ENCODE peak calls at places on chromosomes 16 and 17, in four cellular contexts. L, X, O and I are unnamed samples.

GRCh38 chr16:47254771-47255170 is 111.0 kb upstream of the NETO2 start:
- DNase-seq in X (no peak), O (no peak), L (no peak), I (no peak)

GRCh38 chr16:15970202-15970601 is 20.8 kb downstream of the ABCC1 start:
- DNase-seq in O (peak), X (no peak), L (peak), I (no peak)

GRCh38 chr17:17433260-17433659 is 43.5 kb upstream of the MED9 start:
- DNase-seq in O (no peak), X (no peak), L (no peak), I (no peak)

GRCh38 chr16:65274576-65274975 is 152.7 kb upstream of the CDH11 start:
- DNase-seq in X (no peak), O (no peak), L (no peak), I (no peak)

GRCh38 chr16:68434654-68435210 is 13.6 kb downstream of the SMPD3 start:
- DNase-seq in L (no peak), O (no peak), X (no peak), I (no peak)

GRCh38 chr16:23148513-23149266 is 562 bp downstream of the USP31 start:
- DNase-seq in X (no peak), O (peak), L (no peak), I (no peak)

GRCh38 chr16:47204736-47205499 is 61.2 kb upstream of the NETO2 start:
- DNase-seq in O (no peak), X (no peak), L (no peak), I (no peak)

GRCh38 chr17:27466748-27467375 is 10.6 kb downstream of the KSR1 start:
- DNase-seq in O (peak), L (no peak), X (no peak), I (peak)

GRCh38 chr17:83096401-83097220 is 17.2 kb downstream of the METRNL start:
- DNase-seq in X (no peak), O (no peak), L (no peak), I (no peak)

GRCh38 chr16:23521037-23521743 is 10.9 kb upstream of the GGA2 start:
- DNase-seq in L (no peak), O (no peak), X (no peak), I (no peak)

GRCh38 chr17:48985436-48986245 is 11.5 kb upstream of the IGF2BP1 start:
- DNase-seq in O (no peak), L (no peak), X (no peak), I (no peak)

GRCh38 chr16:75965504-75966374 is 239.4 kb upstream of the CPHXL start:
- DNase-seq in O (no peak), L (no peak), X (no peak), I (no peak)

GRCh38 chr16:66250686-66251405 is 115.6 kb upstream of the CDH5 start:
- DNase-seq in X (no peak), L (no peak), O (no peak), I (no peak)

GRCh38 chr16:53207810-53208752 is 153.3 kb downstream of the CHD9 start:
- DNase-seq in L (peak), X (peak), O (peak), I (peak)

GRCh38 chr17:76202516-76202915 is 37.8 kb downstream of the RNF157 start:
- DNase-seq in O (no peak), X (no peak), L (no peak), I (no peak)

GRCh38 chr17:27494192-27495091 is 38.2 kb downstream of the KSR1 start:
- DNase-seq in L (no peak), O (no peak), X (peak), I (no peak)

GRCh38 chr16:67701420-67701819 is 17.7 kb downstream of the GFOD2 start:
- DNase-seq in X (no peak), O (no peak), L (no peak), I (no peak)

GRCh38 chr17:66347661-66348604 is 45.5 kb downstream of the PRKCA start:
- DNase-seq in X (no peak), L (no peak), O (peak), I (no peak)

GRCh38 chr17:39794249-39794970 is 56.7 kb downstream of the GRB7 start:
- DNase-seq in O (no peak), X (no peak), L (no peak), I (peak)

GRCh38 chr17:38786372-38786771 is 13.0 kb downstream of the PIP4K2B start:
- DNase-seq in O (no peak), L (no peak), X (no peak), I (no peak)

GRCh38 chr17:20114466-20114865 is 105.3 kb downstream of the SPECC1 start:
- DNase-seq in X (no peak), O (no peak), L (no peak), I (no peak)

GRCh38 chr16:67874147-67874771 is 1.4 kb downstream of the EDC4 start:
- DNase-seq in X (no peak), O (no peak), L (no peak), I (no peak)

GRCh38 chr17:82560802-82561428 is 41.4 kb downstream of the FOXK2 start:
- DNase-seq in L (no peak), X (no peak), O (no peak), I (no peak)

GRCh38 chr16:88630941-88631340 is 7.4 kb upstream of the IL17C start:
- DNase-seq in X (no peak), L (no peak), O (no peak), I (no peak)

GRCh38 chr16:1177053-1177452 is 24.1 kb downstream of the CACNA1H start:
- DNase-seq in L (no peak), O (no peak), X (no peak), I (no peak)

GRCh38 chr17:32305049-32305448 is 36.9 kb downstream of the C17orf75 start:
- DNase-seq in X (no peak), L (no peak), O (no peak), I (no peak)

GRCh38 chr16:8655184-8655717 is 19.2 kb upstream of the ABAT start:
- DNase-seq in L (no peak), O (peak), X (no peak), I (peak)

GRCh38 chr16:10646581-10647263 is 48.0 kb downstream of the TEKT5 start:
- DNase-seq in X (no peak), L (no peak), O (no peak), I (no peak)

GRCh38 chr16:55665511-55665910 is 9.7 kb downstream of the SLC6A2 start:
- DNase-seq in X (no peak), L (no peak), O (no peak), I (no peak)

GRCh38 chr16:86585821-86586611 is 7.7 kb downstream of the FOXL1 start:
- DNase-seq in X (no peak), L (no peak), O (no peak), I (no peak)

GRCh38 chr16:49528035-49528434 is 154.4 kb downstream of the C16orf78 start:
- DNase-seq in O (peak), X (no peak), L (no peak), I (no peak)

GRCh38 chr17:40516581-40517285 is 15.3 kb upstream of the TNS4 start:
- DNase-seq in O (peak), L (no peak), X (peak), I (peak)

GRCh38 chr17:32795339-32795979 is 81.5 kb downstream of the MYO1D start:
- DNase-seq in X (no peak), O (peak), L (no peak), I (no peak)

GRCh38 chr17:2449486-2449885 is 48.6 kb upstream of the MNT start:
- DNase-seq in L (no peak), X (no peak), O (no peak), I (no peak)

GRCh38 chr17:46063239-46063638 is 64.2 kb downstream of the STH start:
- DNase-seq in O (no peak), L (no peak), X (peak), I (no peak)

GRCh38 chr16:11402051-11402744 is 56.9 kb downstream of the RMI2 start:
- DNase-seq in O (peak), X (no peak), L (no peak), I (no peak)

GRCh38 chr17:28747801-28748750 is 4.3 kb downstream of the TRAF4 start:
- DNase-seq in X (no peak), L (no peak), O (no peak), I (no peak)

GRCh38 chr17:28748852-28749515 is 5.2 kb downstream of the TRAF4 start:
- DNase-seq in L (no peak), X (no peak), O (no peak), I (no peak)

GRCh38 chr17:28745777-28746473 is 2.1 kb downstream of the TRAF4 start:
- DNase-seq in O (no peak), X (no peak), L (no peak), I (no peak)

GRCh38 chr17:28746611-28747045 is 2.8 kb downstream of the TRAF4 start:
- DNase-seq in O (no peak), L (no peak), X (no peak), I (no peak)

GRCh38 chr17:28747046-28747691 is 3.4 kb downstream of the TRAF4 start:
- DNase-seq in O (no peak), L (no peak), X (no peak), I (no peak)
- TF ChIP-seq EGR1 in O (no peak), L (no peak), X (no peak), I (no peak)

DNA sequence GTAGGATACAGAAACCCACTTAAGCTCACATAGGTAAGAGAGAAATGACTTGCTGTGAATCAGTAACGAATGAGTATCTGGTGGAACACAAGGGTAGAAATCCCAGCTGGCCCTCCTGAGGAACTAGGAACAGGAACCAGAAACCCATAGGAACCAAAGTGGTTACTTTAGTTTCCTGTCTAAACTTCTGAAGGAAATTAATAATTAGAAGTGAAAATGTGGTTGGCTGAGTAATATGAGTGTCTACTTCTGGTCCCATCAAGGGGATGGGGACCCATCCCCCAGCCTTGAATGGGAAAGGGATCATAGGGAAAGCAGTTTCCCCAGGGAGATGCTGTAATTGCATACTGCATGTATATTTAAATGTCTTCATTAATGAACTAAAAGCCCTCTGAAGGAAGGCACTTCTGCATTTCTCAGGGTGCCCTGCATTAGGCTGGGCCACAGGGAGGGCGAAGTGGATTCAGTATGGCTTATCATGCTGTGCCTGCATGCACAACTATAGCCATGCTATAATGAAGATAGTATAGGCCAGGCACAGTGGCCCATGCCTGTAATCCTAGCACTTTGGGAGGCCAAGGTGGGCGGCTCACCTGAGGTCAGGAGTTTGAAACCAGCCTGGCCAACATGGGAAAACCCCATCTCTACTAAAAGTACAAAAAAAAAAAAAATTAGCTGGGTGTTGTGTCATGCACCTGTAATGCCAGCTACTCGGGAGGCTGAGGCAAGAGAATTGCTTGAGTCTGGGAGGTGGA is 45.6 kb downstream of the CYB5B start:
- DNase-seq in X (no peak), O (no peak), L (no peak), I (peak)
- TF ChIP-seq EGR1 in X (no peak), O (no peak), L (no peak), I (no peak)

GRCh38 chr17:72456026-72456569 is 335.3 kb downstream of the SOX9 start:
- DNase-seq in O (no peak), X (peak), L (no peak), I (no peak)
- TF ChIP-seq EGR1 in O (no peak), X (no peak), L (no peak), I (no peak)

GRCh38 chr16:51035711-51036110 is 115.4 kb downstream of the SALL1 start:
- DNase-seq in X (no peak), L (no peak), O (no peak), I (no peak)

GRCh38 chr16:51025588-51026290 is 125.3 kb downstream of the SALL1 start:
- DNase-seq in L (no peak), O (no peak), X (no peak), I (no peak)

GRCh38 chr16:51034481-51035109 is 116.5 kb downstream of the SALL1 start:
- DNase-seq in L (no peak), O (no peak), X (no peak), I (no peak)

GRCh38 chr16:51035110-51035498 is 116.0 kb downstream of the SALL1 start:
- DNase-seq in O (no peak), L (no peak), X (no peak), I (no peak)

GRCh38 chr16:51031598-51031997 is 119.5 kb downstream of the SALL1 start:
- DNase-seq in L (no peak), X (no peak), O (no peak), I (no peak)
- TF ChIP-seq EGR1 in L (no peak), X (no peak), O (no peak), I (no peak)

GRCh38 chr17:77451271-77451893 is 310.6 kb downstream of the SEC14L1 start:
- DNase-seq in X (no peak), L (peak), O (peak), I (no peak)
- TF ChIP-seq EGR1 in X (no peak), L (peak), O (peak), I (peak)

DNA sequence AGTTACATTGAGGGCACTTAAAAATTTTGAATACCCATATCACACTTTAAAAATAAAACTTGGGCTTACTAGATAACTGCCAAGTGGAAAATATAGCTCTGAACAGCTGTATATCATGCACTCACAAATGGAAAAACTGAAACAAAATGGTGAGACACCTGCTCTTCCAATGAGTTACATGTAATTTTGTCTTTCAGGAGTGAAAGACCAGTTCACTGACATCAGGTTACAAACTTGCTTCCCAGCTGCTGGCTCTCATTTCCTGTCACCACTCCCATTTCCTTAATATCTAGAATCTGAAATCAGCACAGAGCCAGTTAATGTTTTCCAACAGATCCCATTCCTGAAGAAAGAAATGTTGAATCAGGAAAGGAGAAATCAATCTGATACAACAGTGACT is 10.8 kb downstream of the CSNK2A2 start:
- DNase-seq in X (no peak), O (no peak), L (no peak), I (no peak)
- TF ChIP-seq EGR1 in X (no peak), O (no peak), L (no peak), I (no peak)

GRCh38 chr17:57876866-57877237 is 27.0 kb upstream of the MRPS23 start:
- DNase-seq in O (no peak), L (no peak), X (no peak), I (no peak)

GRCh38 chr17:57876023-57876865 is 26.4 kb upstream of the MRPS23 start:
- DNase-seq in O (no peak), L (no peak), X (no peak), I (no peak)

GRCh38 chr17:57874434-57875108 is 24.7 kb upstream of the MRPS23 start:
- DNase-seq in X (no peak), L (peak), O (no peak), I (no peak)

GRCh38 chr17:57874058-57874419 is 24.2 kb upstream of the MRPS23 start:
- DNase-seq in O (no peak), X (no peak), L (no peak), I (no peak)

GRCh38 chr17:57875109-57876022 is 25.5 kb upstream of the MRPS23 start:
- DNase-seq in O (peak), L (peak), X (peak), I (no peak)
- TF ChIP-seq EGR1 in O (no peak), L (no peak), X (no peak), I (no peak)

GRCh38 chr17:79960788-79961522 is 74.7 kb downstream of the TBC1D16 start:
- DNase-seq in O (no peak), X (no peak), L (no peak), I (no peak)
- TF ChIP-seq EGR1 in O (no peak), X (no peak), L (no peak), I (no peak)

DNA sequence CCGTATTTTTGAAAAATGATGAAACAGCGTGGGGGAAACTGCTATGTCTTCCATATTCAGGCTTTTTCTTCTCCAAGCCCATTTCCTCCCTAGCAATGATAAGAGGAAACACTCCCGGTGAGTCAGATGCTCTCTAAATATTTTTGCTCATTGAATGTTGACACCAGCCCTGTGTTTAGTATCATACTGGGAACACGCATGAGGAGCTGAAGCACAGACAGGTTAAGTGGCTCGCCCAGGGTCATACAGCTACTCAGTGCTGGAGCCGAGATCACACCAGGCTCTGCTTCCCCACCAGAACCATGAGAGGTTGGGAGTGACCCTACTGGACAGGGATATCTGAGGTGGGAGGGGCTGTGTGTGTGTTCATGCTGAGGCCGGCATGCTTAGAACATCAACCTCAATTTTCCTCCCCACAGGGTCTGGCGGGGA is 37.8 kb upstream of the ADGRG1 start:
- DNase-seq in X (peak), O (no peak), L (no peak), I (no peak)
- TF ChIP-seq EGR1 in X (no peak), O (no peak), L (no peak), I (no peak)